ENCODE peak calls at places on chromosomes 3 and 15, in five cellular contexts. B is tibial nerve, Q is Calu3, L is D341Med, A is substantia nigra. T is an unnamed sample.

GRCh38 chr3:156332304-156332703 is 211.9 kb downstream of the KCNAB1 start:
- DNase-seq in Q (no peak), A (no peak), L (no peak), B (no peak), T (no peak)

GRCh38 chr15:41981373-41982132 is 9.2 kb upstream of the EHD4 start:
- DNase-seq in A (no peak), B (no peak), L (peak), Q (no peak), T (no peak)

GRCh38 chr15:56759450-56759845 is 26.1 kb upstream of the ZNF280D start:
- DNase-seq in L (no peak), B (peak), A (no peak), Q (peak), T (no peak)

GRCh38 chr3:126350502-126351085 is 6.6 kb downstream of the KLF15 start:
- DNase-seq in A (no peak), Q (no peak), L (no peak), B (peak), T (no peak)

GRCh38 chr3:172082269-172082668 is 42.9 kb downstream of the FNDC3B start:
- DNase-seq in Q (no peak), L (no peak), A (no peak), B (peak), T (no peak)

GRCh38 chr3:87082806-87083440 is 92.0 kb upstream of the VGLL3 start:
- DNase-seq in A (no peak), L (peak), Q (peak), B (peak), T (no peak)

GRCh38 chr3:14438929-14439328 is 36.5 kb downstream of the SLC6A6 start:
- DNase-seq in A (no peak), Q (no peak), B (no peak), L (no peak), T (no peak)

GRCh38 chr3:16203031-16203430 is 28.6 kb downstream of the GALNT15 start:
- DNase-seq in Q (no peak), L (no peak), B (no peak), A (no peak), T (no peak)

GRCh38 chr15:31469801-31470545 is 143.3 kb downstream of the KLF13 start:
- DNase-seq in A (no peak), L (no peak), Q (no peak), B (no peak), T (no peak)

GRCh38 chr3:149466192-149466591 is 8.3 kb upstream of the TM4SF4 start:
- DNase-seq in L (no peak), B (peak), Q (no peak), A (no peak), T (no peak)

GRCh38 chr15:83904107-83904720 is 250.3 kb downstream of the ADAMTSL3 start:
- DNase-seq in Q (no peak), A (no peak), L (no peak), B (peak), T (no peak)

GRCh38 chr3:186137051-186137685 is 28.3 kb upstream of the ETV5 start:
- DNase-seq in Q (no peak), L (no peak), A (no peak), B (no peak), T (no peak)

GRCh38 chr15:95577911-95578310 is 752.6 kb upstream of the NR2F2 start:
- DNase-seq in Q (no peak), B (no peak), A (no peak), L (no peak), T (no peak)